ENCODE peak calls at places on chromosome 1, in five cellular contexts. J, N, D, Z and L are unnamed samples.

GRCh38 chr1:33043267-33044090 is 6.8 kb upstream of the AK2 start:
- DNase-seq in J (no peak), N (no peak), D (no peak), Z (no peak), L (no peak)

GRCh38 chr1:9561429-9561828 is 22.2 kb downstream of the SLC25A33 start:
- DNase-seq in J (peak), N (peak), D (no peak), Z (peak), L (no peak)

GRCh38 chr1:183178490-183178889 is 7.6 kb upstream of the LAMC2 start:
- DNase-seq in J (no peak), N (no peak), D (no peak), Z (no peak), L (no peak)

GRCh38 chr1:168488153-168488552 is 55.6 kb downstream of the XCL2 start:
- DNase-seq in J (no peak), N (no peak), D (no peak), Z (no peak), L (no peak)

GRCh38 chr1:226405411-226405988 is 2.4 kb downstream of the PARP1 start:
- DNase-seq in J (peak), N (no peak), D (no peak), Z (no peak), L (no peak)

GRCh38 chr1:171457412-171457811 is 27.9 kb upstream of the PRRC2C start:
- DNase-seq in J (no peak), N (no peak), D (no peak), Z (no peak), L (no peak)

GRCh38 chr1:8061210-8061609 is 35.1 kb upstream of the ERRFI1 start:
- DNase-seq in J (no peak), N (peak), D (peak), Z (no peak), L (no peak)

GRCh38 chr1:30332100-30333094 is 391.0 kb downstream of the MATN1 start:
- DNase-seq in J (no peak), N (no peak), D (no peak), Z (no peak), L (no peak)

GRCh38 chr1:116373451-116374339 is 651 bp downstream of the ATP1A1 start:
- DNase-seq in J (peak), N (no peak), D (no peak), Z (peak), L (peak)